ENCODE peak calls at places on chromosome 5, in four cellular contexts. R is K562, Y is GM12878, D is HepG2. M is an unnamed sample.
A peak's percentile ranks its signal among the peaks of the same experiment; 100 is the strongest.

GRCh38 chr5:4295663-4296339 is 700.2 kb downstream of the IRX1 start:
- DNase-seq in R (peak; percentile 6), Y (no peak), D (no peak), M (peak; percentile 75)

GRCh38 chr5:179006564-179006963 is 11.4 kb upstream of the GRM6 start:
- DNase-seq in R (no peak), Y (no peak), D (no peak), M (no peak)

GRCh38 chr5:174612686-174613085 is 111.7 kb upstream of the MSX2 start:
- DNase-seq in R (no peak), Y (no peak), D (no peak), M (no peak)

GRCh38 chr5:91998774-91999173 is 615.7 kb upstream of the ARRDC3 start:
- DNase-seq in R (no peak), Y (no peak), D (no peak), M (peak; percentile 18)

GRCh38 chr5:73363911-73364730 is 84.5 kb downstream of the FOXD1 start:
- DNase-seq in R (no peak), Y (no peak), D (no peak), M (no peak)

GRCh38 chr5:19241690-19242089 is 746.3 kb downstream of the CDH18 start:
- DNase-seq in R (peak; percentile 6), Y (no peak), D (no peak), M (no peak)

GRCh38 chr5:178249191-178249989 is 16.8 kb upstream of the PHYKPL start:
- DNase-seq in R (no peak), Y (no peak), D (no peak), M (no peak)

GRCh38 chr5:44001675-44002380 is 387.4 kb downstream of the FGF10 start:
- DNase-seq in R (no peak), Y (no peak), D (peak; percentile 76), M (no peak)

GRCh38 chr5:60830581-60831127 is 13.4 kb downstream of the ELOVL7 start:
- DNase-seq in R (no peak), Y (no peak), D (no peak), M (no peak)

GRCh38 chr5:127757576-127757975 is 54.4 kb downstream of the CCDC192 start:
- DNase-seq in R (peak; percentile 14), Y (peak; percentile 16), D (no peak), M (peak; percentile 42)
- TF ChIP-seq CREB1 in R (no peak), Y (no peak), D (no peak), M (no peak)

DNA sequence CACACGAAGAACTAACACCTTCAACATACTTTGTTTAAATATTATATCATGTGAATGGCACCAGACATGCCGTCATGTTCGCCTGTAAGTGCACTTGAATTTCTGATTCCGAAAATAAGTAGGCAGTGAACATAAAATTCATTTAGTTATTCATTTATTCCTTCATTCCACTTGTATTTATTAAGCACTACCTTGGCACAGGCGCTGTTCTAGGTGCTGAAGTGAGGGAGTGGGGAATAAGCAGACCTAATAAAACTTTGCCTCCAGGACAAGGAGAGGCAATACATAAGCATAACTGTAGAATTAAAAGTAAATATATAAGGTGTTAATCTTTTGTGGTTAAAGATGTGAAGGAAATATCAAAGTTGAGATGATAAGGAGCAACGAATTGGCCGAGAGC is 297.3 kb downstream of the TENT4A start:
- DNase-seq in R (peak; percentile 4), Y (no peak), D (no peak), M (peak; percentile 41)
- TF ChIP-seq REST in R (no peak), Y (peak; percentile 61), D (peak; percentile 5), M (peak; percentile 74)

DNA sequence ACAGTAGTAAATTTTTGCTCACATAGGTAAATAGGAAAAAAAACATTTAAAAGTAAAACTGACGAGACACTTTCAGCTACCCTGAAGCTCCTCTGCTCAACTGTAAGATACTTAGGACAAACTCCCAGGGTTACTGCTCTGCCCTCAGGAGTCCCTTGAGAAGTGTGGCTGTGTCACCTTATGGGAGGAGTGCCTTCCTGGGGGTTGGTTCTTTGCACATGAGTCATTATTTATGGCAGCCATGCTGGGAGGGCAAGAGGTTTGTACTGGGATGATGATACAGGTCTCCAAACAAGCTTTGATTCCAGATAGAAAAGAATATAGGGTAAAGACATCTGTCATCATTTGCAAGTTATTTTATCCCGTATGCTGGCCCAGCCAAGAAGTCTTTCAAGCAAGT is 45.9 kb downstream of the TTC1 start:
- DNase-seq in R (peak; percentile 5), Y (no peak), D (no peak), M (no peak)
- TF ChIP-seq CREB1 in R (no peak), Y (no peak), D (no peak), M (no peak)

GRCh38 chr5:136642976-136643375 is 277.6 kb upstream of the TRPC7 start:
- DNase-seq in R (no peak), Y (no peak), D (no peak), M (no peak)

DNA sequence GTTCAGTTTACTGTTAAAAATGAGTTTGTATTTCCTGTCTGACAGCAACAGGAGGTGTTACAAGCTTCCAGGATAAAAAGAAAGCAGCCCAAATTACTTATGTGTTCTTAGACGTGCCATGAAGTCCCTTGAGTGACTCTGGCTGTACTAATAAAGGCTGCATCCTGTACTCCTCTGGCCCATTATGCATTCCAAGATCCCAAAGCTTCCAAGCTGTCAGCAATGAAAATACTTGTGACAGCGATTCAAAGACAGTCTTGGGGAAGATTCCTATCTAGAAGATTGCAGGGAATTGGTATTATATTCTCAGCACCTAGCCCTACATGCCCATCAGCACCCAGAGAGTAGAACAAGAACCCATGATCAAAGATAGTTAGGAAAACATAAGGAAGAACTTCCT is 281.6 kb upstream of the TRPC7 start:
- DNase-seq in R (no peak), Y (no peak), D (no peak), M (no peak)
- TF ChIP-seq REST in R (no peak), Y (no peak), D (no peak), M (no peak)

DNA sequence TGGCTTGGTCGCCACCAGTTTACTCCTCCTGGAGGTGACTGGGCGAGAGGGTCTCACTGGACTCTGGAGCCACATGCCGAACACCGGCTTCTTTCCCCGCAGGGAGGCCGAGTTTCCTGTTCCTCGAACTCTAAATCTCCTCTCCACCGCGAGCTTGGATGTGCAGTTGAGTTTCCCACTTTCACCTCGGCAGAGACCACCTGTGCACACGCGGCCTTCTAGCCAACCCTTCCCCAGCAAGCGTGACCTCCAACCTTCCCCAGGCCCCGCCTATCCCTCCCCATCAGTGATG is 380.1 kb downstream of the IRX2 start:
- DNase-seq in R (no peak), Y (no peak), D (no peak), M (no peak)
- TF ChIP-seq CREB1 in R (no peak), Y (no peak), D (no peak), M (no peak)

DNA sequence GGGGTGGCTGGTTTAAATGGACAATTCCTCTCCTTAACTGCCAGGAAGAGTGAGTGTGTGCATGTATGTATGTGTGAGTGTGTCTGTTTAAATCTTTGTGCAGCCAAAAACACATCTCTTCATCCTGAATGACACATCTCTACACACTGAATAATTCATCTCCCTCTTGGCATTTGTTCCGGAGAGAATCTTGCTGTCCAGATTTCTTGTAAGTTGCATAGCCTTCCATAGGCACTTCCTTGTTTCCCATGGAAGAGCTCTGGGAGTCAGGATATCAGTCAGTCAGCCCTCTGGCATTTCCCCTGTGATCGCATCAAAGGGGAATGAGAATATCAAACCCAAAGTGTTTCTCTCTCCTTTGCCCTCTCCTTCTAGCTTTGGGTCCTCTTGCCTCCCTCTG is 74.7 kb downstream of the WWC1 start:
- DNase-seq in R (no peak), Y (no peak), D (no peak), M (no peak)
- TF ChIP-seq REST in R (no peak), Y (no peak), D (no peak), M (no peak)

GRCh38 chr5:132277971-132278964 is 15.9 kb upstream of the SLC22A4 start:
- DNase-seq in R (peak; percentile 90), Y (no peak), D (peak; percentile 63), M (peak; percentile 84)
- TF ChIP-seq CREB1 in R (no peak), Y (no peak), D (no peak), M (no peak)

GRCh38 chr5:34040411-34040810 is 2.6 kb downstream of the C1QTNF3 start:
- DNase-seq in R (no peak), Y (no peak), D (no peak), M (no peak)

GRCh38 chr5:34041247-34041972 is 1.6 kb downstream of the C1QTNF3 start:
- DNase-seq in R (no peak), Y (no peak), D (no peak), M (no peak)

GRCh38 chr5:34039398-34040157 is 3.4 kb downstream of the C1QTNF3 start:
- DNase-seq in R (no peak), Y (no peak), D (no peak), M (peak; percentile 17)

GRCh38 chr5:34043099-34043876 is at the start of gene C1QTNF3:
- DNase-seq in R (no peak), Y (no peak), D (no peak), M (no peak)

DNA sequence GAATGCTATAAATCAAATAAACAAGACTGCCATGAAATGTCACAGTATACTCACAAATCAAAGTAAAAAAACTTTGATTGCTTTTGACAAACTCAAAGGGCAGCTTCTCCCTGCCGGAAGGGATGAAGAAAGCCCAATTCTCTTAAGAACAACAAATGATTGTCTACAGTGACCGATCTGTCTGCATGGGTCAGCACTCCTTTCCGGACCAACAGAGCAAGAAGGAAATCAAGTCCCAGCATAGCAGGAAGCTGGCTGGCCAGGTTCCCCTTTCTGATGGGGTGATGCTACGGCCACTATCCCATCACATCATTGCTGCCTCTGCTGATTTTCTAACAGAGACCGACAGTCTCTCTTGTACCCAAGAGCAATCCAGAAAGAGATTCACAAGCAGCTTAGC is 711 bp downstream of the C1QTNF3 start:
- DNase-seq in R (no peak), Y (no peak), D (no peak), M (no peak)
- TF ChIP-seq REST in R (no peak), Y (no peak), D (no peak), M (no peak)